ENCODE peak calls at places on chromosomes 5 and 9, in five cellular contexts. J, F, Q, X and B are unnamed samples.

GRCh38 chr5:159031513-159031912 is 68.2 kb downstream of the EBF1 start:
- DNase-seq in Q (no peak), X (no peak), J (no peak), F (peak; percentile 57), B (no peak)

GRCh38 chr5:136053336-136054121 is 24.7 kb downstream of the TGFBI start:
- DNase-seq in F (peak; percentile 97), X (peak; percentile 60), J (peak; percentile 85), Q (no peak), B (no peak)

GRCh38 chr5:88045931-88046461 is 222.6 kb downstream of the TMEM161B start:
- DNase-seq in Q (no peak), X (no peak), F (no peak), J (no peak), B (no peak)

GRCh38 chr5:40904205-40904993 is 4.9 kb upstream of the C7 start:
- DNase-seq in F (peak; percentile 83), X (peak; percentile 38), J (peak; percentile 79), Q (peak; percentile 78), B (no peak)

GRCh38 chr9:32578976-32579375 is 6.0 kb upstream of the NDUFB6 start:
- DNase-seq in F (no peak), X (no peak), J (no peak), Q (no peak), B (no peak)

GRCh38 chr9:25481377-25481776 is 196.9 kb downstream of the TUSC1 start:
- DNase-seq in F (no peak), J (no peak), Q (no peak), X (no peak), B (no peak)

GRCh38 chr9:130150779-130151381 is 21.3 kb upstream of the NCS1 start:
- DNase-seq in F (peak; percentile 74), J (no peak), X (no peak), Q (no peak), B (no peak)

GRCh38 chr9:7145361-7146069 is 387.7 kb downstream of the KDM4C start:
- DNase-seq in J (no peak), Q (no peak), X (no peak), F (peak; percentile 66), B (no peak)

GRCh38 chr9:103798620-103799019 is 295.5 kb upstream of the SMC2 start:
- DNase-seq in Q (no peak), X (no peak), J (no peak), F (no peak), B (no peak)

GRCh38 chr9:125902224-125902623 is 155.1 kb downstream of the PBX3 start:
- DNase-seq in Q (no peak), J (no peak), F (no peak), X (no peak), B (no peak)

GRCh38 chr9:34646211-34647083 is at the start of gene GALT:
- DNase-seq in F (peak; percentile 77), X (peak; percentile 97), J (peak; percentile 97), Q (peak; percentile 97), B (peak; percentile 97)

GRCh38 chr5:119363936-119364335 is 8.1 kb downstream of the TNFAIP8 start:
- DNase-seq in J (no peak), F (no peak), Q (no peak), X (no peak), B (no peak)

GRCh38 chr9:123422593-123422992 is 66.6 kb downstream of the CRB2 start:
- DNase-seq in J (no peak), Q (no peak), F (no peak), X (no peak), B (no peak)

GRCh38 chr5:173542964-173543363 is 73.5 kb downstream of the BOD1 start:
- DNase-seq in X (no peak), J (no peak), Q (no peak), F (no peak), B (no peak)

GRCh38 chr9:4769321-4770080 is 23.2 kb upstream of the RCL1 start:
- DNase-seq in F (peak; percentile 53), Q (no peak), J (no peak), X (no peak), B (no peak)

GRCh38 chr9:109704546-109704945 is 75.5 kb upstream of the PALM2AKAP2 start:
- DNase-seq in X (no peak), Q (no peak), J (no peak), F (no peak), B (no peak)

GRCh38 chr5:181045316-181045715 is 5.2 kb downstream of the BTNL9 start:
- DNase-seq in F (no peak), J (no peak), X (no peak), Q (no peak), B (no peak)

GRCh38 chr5:129082225-129083136 is 12.1 kb upstream of the ISOC1 start:
- DNase-seq in Q (no peak), F (no peak), J (no peak), X (no peak), B (no peak)

GRCh38 chr5:123186762-123187161 is 97.7 kb downstream of the PRDM6 start:
- DNase-seq in J (no peak), F (no peak), X (no peak), Q (peak; percentile 64), B (no peak)

GRCh38 chr9:129408535-129409215 is 212.2 kb downstream of the C9orf50 start:
- DNase-seq in Q (peak; percentile 67), J (no peak), F (no peak), X (peak; percentile 46), B (no peak)

GRCh38 chr9:121362813-121363585 is 7.1 kb downstream of the STOM start:
- DNase-seq in Q (no peak), X (no peak), F (peak; percentile 52), J (no peak), B (no peak)

GRCh38 chr5:174399411-174399810 is 325.0 kb upstream of the MSX2 start:
- DNase-seq in X (no peak), F (no peak), Q (no peak), J (no peak), B (no peak)

GRCh38 chr9:21777701-21778100 is 24.7 kb upstream of the MTAP start:
- DNase-seq in F (peak; percentile 93), J (no peak), Q (no peak), X (no peak), B (no peak)

GRCh38 chr5:7745882-7746735 is 104.8 kb downstream of the CFAP90 start:
- DNase-seq in J (peak; percentile 81), F (peak; percentile 59), Q (peak; percentile 90), X (peak; percentile 50), B (no peak)

GRCh38 chr9:125262217-125262991 is 778 bp downstream of the GAPVD1 start:
- DNase-seq in J (no peak), F (no peak), X (no peak), Q (no peak), B (no peak)

GRCh38 chr5:100901851-100902341 is 1.2 kb downstream of the ST8SIA4 start:
- DNase-seq in J (peak; percentile 55), X (no peak), F (no peak), Q (no peak), B (peak; percentile 60)

GRCh38 chr5:102889033-102889432 is 133.9 kb downstream of the PAM start:
- DNase-seq in X (no peak), F (no peak), J (no peak), Q (no peak), B (no peak)

GRCh38 chr9:16048129-16048528 is 495.3 kb downstream of the CCDC171 start:
- DNase-seq in Q (no peak), X (no peak), F (no peak), J (no peak), B (no peak)

GRCh38 chr9:6910497-6910896 is 152.7 kb downstream of the KDM4C start:
- DNase-seq in J (no peak), X (no peak), F (no peak), Q (no peak), B (no peak)

DNA sequence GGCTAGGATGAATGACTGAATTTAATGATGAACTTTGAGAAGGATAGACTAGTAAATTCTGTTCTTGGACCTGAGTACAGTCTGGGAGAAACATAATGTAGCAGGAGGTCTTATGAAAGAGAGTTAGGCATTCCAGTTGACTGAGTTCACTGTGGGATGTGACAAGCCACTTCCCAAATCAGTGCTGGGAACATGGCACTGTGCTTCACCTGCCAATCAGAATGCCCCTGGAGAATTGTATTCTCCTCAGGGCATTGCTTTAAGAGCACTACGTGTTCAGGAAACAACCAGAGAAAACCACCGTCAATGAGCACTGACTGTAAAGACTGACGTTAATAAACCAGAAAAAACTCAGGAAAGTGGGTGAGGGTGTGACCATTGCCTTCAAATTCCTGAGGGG is 1.2 kb downstream of the CCDC107 start:
- DNase-seq in Q (no peak), X (no peak), F (peak; percentile 49), J (peak; percentile 67), B (no peak)
- H3K4me3 ChIP-seq in Q (no peak overlapping the region), X (peak overlapping the region; percentile 89), F (peak overlapping the region; percentile 78), J (peak overlapping the region; percentile 87), B (peak overlapping the region; percentile 89)

GRCh38 chr9:91308144-91308543 is 53.6 kb downstream of the AUH start:
- DNase-seq in X (no peak), F (no peak), J (no peak), Q (no peak), B (no peak)

GRCh38 chr9:91316093-91316492 is 45.6 kb downstream of the AUH start:
- DNase-seq in Q (no peak), J (no peak), X (no peak), F (no peak), B (no peak)

GRCh38 chr9:91310037-91310436 is 51.7 kb downstream of the AUH start:
- DNase-seq in F (no peak), Q (no peak), J (no peak), X (no peak), B (no peak)

GRCh38 chr9:91315191-91315590 is 46.5 kb downstream of the AUH start:
- DNase-seq in Q (no peak), F (no peak), J (no peak), X (no peak), B (no peak)

DNA sequence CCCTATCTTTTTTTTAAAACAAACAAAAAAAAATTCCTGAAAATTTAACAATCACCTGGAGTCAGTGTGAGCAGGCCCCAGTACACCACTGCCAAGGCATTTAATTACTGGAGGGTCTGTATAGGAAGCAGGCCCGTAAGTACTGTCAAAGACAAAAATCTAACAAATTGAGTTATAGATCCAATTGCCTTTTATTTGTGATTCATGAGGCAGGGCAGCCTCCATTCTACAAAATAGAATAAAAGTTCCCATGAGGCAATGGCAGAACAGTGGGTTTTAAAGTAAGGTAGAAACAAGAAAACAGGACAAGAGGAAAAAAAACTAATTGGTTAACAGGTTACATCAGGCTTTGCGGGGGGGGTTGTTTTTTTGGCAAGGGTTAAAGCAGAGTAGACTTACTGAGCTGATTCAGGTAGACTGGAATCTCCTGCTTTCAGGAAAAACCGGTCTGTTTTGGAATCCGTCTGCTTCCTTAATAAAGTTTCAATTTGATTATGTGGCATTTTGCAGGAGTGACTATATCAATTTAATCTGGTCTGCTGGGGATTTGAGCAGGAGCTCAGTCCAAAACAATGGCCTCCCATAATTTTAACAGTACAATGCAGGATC is 48.9 kb downstream of the AUH start:
- DNase-seq in Q (no peak), J (no peak), X (no peak), F (no peak), B (no peak)
- H3K9me3 ChIP-seq in Q (no peaks in the 10 kb centered on the region), J (no peaks in the 10 kb centered on the region), X (no peaks in the 10 kb centered on the region), F (no peaks in the 10 kb centered on the region), B (no peaks in the 10 kb centered on the region)

GRCh38 chr5:107673106-107673367 is 2.3 kb upstream of the EFNA5 start:
- DNase-seq in J (no peak), F (peak; percentile 19), Q (no peak), X (no peak), B (no peak)
- H3K4me3 ChIP-seq in J (peak overlapping the region; percentile 60), F (peak overlapping the region; percentile 52), Q (peak overlapping the region; percentile 80), X (peak overlapping the region; percentile 71), B (peak overlapping the region; percentile 45)

DNA sequence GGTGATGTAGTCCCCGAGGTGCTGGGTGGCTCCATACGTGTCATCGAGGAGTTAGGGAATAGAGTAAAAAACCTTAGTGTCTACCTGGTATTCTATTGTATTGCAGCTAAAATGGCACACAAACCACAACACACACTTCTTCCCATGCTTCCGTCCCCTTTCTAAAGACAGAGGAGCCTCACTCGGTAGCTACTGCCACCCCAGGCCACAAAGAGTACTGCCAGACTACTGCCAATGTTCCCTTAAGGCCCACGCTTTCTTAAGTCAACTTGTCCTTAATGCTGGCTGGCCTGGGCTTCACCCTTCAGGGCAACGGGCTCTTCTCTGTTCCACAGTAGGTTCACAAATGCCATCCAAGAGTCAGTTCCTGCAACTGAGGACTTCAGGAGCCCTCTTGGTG is 673.0 kb downstream of the ELAVL2 start:
- DNase-seq in Q (no peak), F (no peak), X (no peak), J (no peak), B (no peak)
- H3K9me3 ChIP-seq in Q (no peaks in the 10 kb centered on the region), F (peaks cover 7% of the 10 kb centered on the region), X (no peaks in the 10 kb centered on the region), J (no peaks in the 10 kb centered on the region), B (no peaks in the 10 kb centered on the region)